ENCODE peak calls at places on chromosomes 3 and 15, in eight cellular contexts. D, T, F, P, W, A, Y and B are unnamed samples. For H3K4me1 and H3K36me3, the result is how much of the 10 kb centered on the place peaks cover.

GRCh38 chr3:72487078-72487765 is 361.0 kb downstream of the SHQ1 start:
- DNase-seq in F (peak), D (peak), A (peak), P (peak), Y (peak), T (peak), W (no peak), B (no peak)

GRCh38 chr15:40420071-40420713 is 14.6 kb downstream of the IVD start:
- DNase-seq in T (no peak), A (no peak), Y (no peak), F (no peak), W (no peak), P (no peak), D (no peak), B (no peak)

GRCh38 chr15:48059786-48060185 is 61.0 kb upstream of the SLC24A5 start:
- DNase-seq in P (no peak), A (peak), T (no peak), W (no peak), D (peak), F (peak), Y (peak), B (no peak)

GRCh38 chr15:26260517-26261133 is 397.5 kb upstream of the ATP10A start:
- DNase-seq in P (no peak), Y (no peak), W (peak), T (peak), D (no peak), F (no peak), A (no peak), B (no peak)

GRCh38 chr3:133855772-133856171 is 39.9 kb downstream of the RAB6B start:
- DNase-seq in T (no peak), F (no peak), A (no peak), D (peak), Y (no peak), W (no peak), P (no peak), B (no peak)

GRCh38 chr3:101266566-101266965 is 53.8 kb downstream of the IMPG2 start:
- DNase-seq in F (no peak), A (no peak), D (no peak), P (no peak), Y (no peak), W (no peak), T (no peak), B (no peak)

GRCh38 chr15:48358229-48358641 is 27.0 kb downstream of the DUT start:
- DNase-seq in W (peak), P (no peak), A (no peak), T (no peak), Y (no peak), F (no peak), D (peak), B (no peak)

GRCh38 chr3:101567528-101568317 is 6.1 kb downstream of the TRMT10C start:
- DNase-seq in W (no peak), Y (no peak), F (no peak), T (no peak), A (no peak), P (no peak), D (no peak), B (no peak)

GRCh38 chr15:53447053-53447574 is 312.3 kb downstream of the WDR72 start:
- DNase-seq in D (no peak), T (no peak), P (no peak), Y (no peak), A (no peak), W (no peak), F (no peak), B (no peak)

GRCh38 chr3:146598486-146598885 is 6.7 kb downstream of the PLSCR5 start:
- DNase-seq in D (no peak), F (no peak), Y (no peak), A (no peak), P (no peak), T (no peak), W (no peak), B (no peak)

GRCh38 chr3:197256836-197257444 is 41.5 kb downstream of the DLG1 start:
- DNase-seq in W (peak), P (peak), D (peak), T (peak), F (no peak), A (no peak), Y (no peak), B (peak)

GRCh38 chr3:22594990-22595389 is 608.1 kb upstream of the UBE2E2 start:
- DNase-seq in D (no peak), T (no peak), F (no peak), P (no peak), W (no peak), Y (no peak), A (no peak), B (no peak)

GRCh38 chr3:184691397-184692131 is 20.3 kb downstream of the MAGEF1 start:
- DNase-seq in T (no peak), W (no peak), P (no peak), A (no peak), Y (no peak), D (peak), F (peak), B (no peak)

GRCh38 chr15:55389276-55389631 is 18.9 kb downstream of the CCPG1 start:
- DNase-seq in D (no peak), A (no peak), P (no peak), W (no peak), T (no peak), Y (no peak), F (no peak), B (no peak)

GRCh38 chr3:40951636-40952035 is 247.7 kb upstream of the CTNNB1 start:
- DNase-seq in A (no peak), F (no peak), Y (no peak), D (peak), P (no peak), T (no peak), W (no peak), B (no peak)

GRCh38 chr15:64904189-64904588 is 7.5 kb upstream of the ANKDD1A start:
- DNase-seq in T (no peak), A (no peak), P (no peak), F (no peak), W (no peak), Y (no peak), D (no peak), B (no peak)

GRCh38 chr15:63503739-63504246 is 600 bp upstream of the USP3 start:
- DNase-seq in P (peak), D (peak), W (peak), A (no peak), F (peak), Y (peak), T (peak), B (peak)

GRCh38 chr3:197028711-197029510 is 706 bp downstream of the MELTF start:
- DNase-seq in P (peak), W (peak), Y (no peak), T (peak), A (peak), D (peak), F (no peak), B (no peak)

GRCh38 chr15:57550640-57551039 is 41.1 kb upstream of the MYZAP start:
- DNase-seq in D (no peak), P (peak), F (peak), Y (peak), W (no peak), A (no peak), T (peak), B (no peak)

DNA sequence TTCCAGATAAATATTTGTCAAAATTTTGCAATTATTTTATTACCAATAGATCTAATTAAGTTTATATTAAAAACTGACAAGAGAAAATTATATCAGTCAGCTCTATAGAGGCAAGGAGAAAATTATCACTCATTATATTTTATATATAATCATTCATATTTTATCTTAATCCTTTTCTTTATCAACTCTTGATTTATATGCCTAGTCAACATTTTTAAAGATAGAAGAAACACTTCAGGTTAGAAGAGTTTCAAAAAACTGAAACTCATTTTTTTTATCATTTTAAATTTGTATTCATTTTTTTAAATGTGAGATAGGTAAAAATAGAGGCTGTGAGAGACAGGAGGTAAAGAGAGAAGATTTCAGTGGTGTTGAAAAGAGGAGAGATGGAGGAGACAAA is 217.3 kb upstream of the P2RY1 start:
- DNase-seq in T (no peak), P (no peak), W (no peak), A (no peak), D (no peak), F (no peak), Y (no peak), B (no peak)
- H3K4me1 ChIP-seq in T (under half), P (under half), W (under half), A (under half), D (under half), F (under half), Y (under half), B (under half)

GRCh38 chr3:150094150-150094932 is 123.6 kb upstream of the PFN2 start:
- DNase-seq in D (no peak), W (no peak), F (no peak), A (no peak), Y (no peak), P (no peak), T (peak), B (no peak)

GRCh38 chr3:150091626-150092025 is 120.9 kb upstream of the PFN2 start:
- DNase-seq in T (no peak), D (no peak), P (no peak), F (no peak), Y (no peak), A (no peak), W (no peak), B (no peak)

GRCh38 chr3:150090006-150090405 is 119.3 kb upstream of the PFN2 start:
- DNase-seq in W (no peak), F (no peak), Y (no peak), A (no peak), D (no peak), P (no peak), T (no peak), B (no peak)

DNA sequence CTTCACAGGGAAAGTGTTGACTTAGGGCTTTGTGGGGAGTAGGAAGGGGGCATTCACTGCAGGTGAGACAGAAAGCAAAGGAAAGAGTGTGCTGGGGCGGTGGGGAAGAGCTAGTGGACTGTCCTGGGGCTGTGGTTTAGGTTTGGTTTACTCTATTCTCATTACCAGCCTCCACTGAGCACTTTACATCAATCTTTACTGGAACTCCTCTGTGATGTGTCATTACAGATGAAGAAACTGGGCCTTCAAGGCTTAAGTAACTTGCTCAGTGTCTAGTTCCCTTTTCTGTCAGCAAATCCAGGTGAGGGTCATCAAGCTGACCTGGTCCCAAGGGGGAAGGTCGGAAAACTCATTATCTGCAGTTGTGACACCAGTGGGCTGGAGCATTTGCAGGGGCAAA is 120.2 kb upstream of the PFN2 start:
- DNase-seq in T (no peak), P (no peak), W (no peak), A (no peak), D (no peak), Y (no peak), F (no peak), B (no peak)
- H3K27ac ChIP-seq in T (no peak), P (no peak), W (no peak), A (no peak), D (no peak), Y (no peak), F (no peak), B (no peak)

DNA sequence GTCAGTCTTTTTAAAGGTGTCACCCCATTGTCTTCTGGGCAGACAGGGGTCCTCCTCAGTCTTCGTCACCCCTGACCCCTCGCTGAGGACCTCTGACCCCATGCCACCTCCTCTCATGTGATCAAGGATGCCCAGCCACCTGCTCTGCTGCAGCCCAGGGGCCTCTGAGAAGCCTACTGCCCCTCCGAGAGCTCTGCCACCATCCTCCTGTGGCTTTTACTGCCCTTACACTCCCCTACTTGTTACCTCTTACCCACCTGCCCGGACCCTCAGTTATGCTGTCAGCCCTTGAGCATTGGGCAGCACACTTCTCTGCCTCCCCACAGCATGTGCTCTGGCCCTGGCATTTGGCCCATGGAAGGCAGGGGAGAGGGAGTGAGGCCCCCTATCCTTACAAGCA is 123.2 kb downstream of the LRRK1 start:
- DNase-seq in A (peak), F (peak), D (no peak), T (no peak), W (no peak), P (peak), Y (no peak), B (no peak)
- H3K36me3 ChIP-seq in A (under half), F (half or more), D (under half), T (under half), W (half or more), P (under half), Y (under half), B (under half)

GRCh38 chr3:112353365-112353764 is 20.4 kb downstream of the CD200 start:
- DNase-seq in W (no peak), Y (no peak), P (no peak), F (no peak), A (no peak), D (no peak), T (no peak), B (no peak)
- H3K4me1 ChIP-seq in W (under half), Y (under half), P (under half), F (under half), A (under half), D (under half), T (under half), B (under half)

DNA sequence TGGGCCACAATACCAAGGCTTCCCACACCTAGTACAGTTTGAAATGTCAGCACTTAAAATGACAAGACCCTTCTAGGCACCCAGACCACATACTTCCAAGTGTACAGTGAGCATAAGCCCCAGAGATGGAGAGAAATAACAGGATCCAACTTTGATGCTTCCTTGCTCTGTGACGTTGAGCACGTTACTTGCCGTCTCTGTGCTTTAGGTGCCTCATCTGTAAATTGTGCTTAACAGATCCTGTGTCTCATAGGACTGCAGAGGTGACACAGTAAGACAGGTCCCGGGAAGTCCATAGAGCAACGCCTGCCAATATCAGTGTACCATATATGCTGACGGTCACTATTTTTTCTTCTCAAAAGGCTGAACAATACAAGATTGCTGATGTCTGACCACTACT is 59.1 kb downstream of the LRIG1 start:
- DNase-seq in P (no peak), T (no peak), F (no peak), A (no peak), D (no peak), Y (no peak), W (no peak), B (no peak)
- H3K27ac ChIP-seq in P (peak), T (peak), F (peak), A (peak), D (peak), Y (peak), W (no peak), B (no peak)

GRCh38 chr15:29686079-29686425 is 136.2 kb downstream of the TJP1 start:
- DNase-seq in F (no peak), A (peak), P (no peak), Y (no peak), W (no peak), D (no peak), T (no peak), B (no peak)
- H3K36me3 ChIP-seq in F (under half), A (under half), P (under half), Y (under half), W (under half), D (under half), T (under half), B (under half)

DNA sequence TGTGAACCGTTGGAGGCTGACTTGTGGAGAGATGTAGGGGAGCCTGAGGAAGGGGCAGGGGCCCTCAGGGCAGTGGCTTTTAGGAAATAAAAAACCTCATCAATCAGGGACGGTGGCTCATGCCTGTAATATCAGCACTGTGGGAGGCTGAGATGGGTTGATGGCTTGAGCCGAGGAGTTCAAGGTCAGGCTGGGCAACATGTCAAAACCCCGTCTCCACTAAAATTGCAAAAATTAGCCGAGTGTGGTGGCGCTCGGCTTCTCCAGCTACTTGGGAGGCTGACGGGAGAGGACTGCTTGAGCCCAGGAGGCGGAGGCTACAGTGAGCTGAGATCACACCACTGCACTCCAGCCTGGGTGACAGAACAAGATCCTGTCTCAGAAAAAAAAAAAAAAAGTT is 7.6 kb downstream of the TTC23 start:
- DNase-seq in W (no peak), F (no peak), P (no peak), Y (no peak), D (no peak), A (no peak), T (no peak), B (no peak)
- H3K4me1 ChIP-seq in W (under half), F (under half), P (under half), Y (under half), D (under half), A (under half), T (under half), B (under half)

DNA sequence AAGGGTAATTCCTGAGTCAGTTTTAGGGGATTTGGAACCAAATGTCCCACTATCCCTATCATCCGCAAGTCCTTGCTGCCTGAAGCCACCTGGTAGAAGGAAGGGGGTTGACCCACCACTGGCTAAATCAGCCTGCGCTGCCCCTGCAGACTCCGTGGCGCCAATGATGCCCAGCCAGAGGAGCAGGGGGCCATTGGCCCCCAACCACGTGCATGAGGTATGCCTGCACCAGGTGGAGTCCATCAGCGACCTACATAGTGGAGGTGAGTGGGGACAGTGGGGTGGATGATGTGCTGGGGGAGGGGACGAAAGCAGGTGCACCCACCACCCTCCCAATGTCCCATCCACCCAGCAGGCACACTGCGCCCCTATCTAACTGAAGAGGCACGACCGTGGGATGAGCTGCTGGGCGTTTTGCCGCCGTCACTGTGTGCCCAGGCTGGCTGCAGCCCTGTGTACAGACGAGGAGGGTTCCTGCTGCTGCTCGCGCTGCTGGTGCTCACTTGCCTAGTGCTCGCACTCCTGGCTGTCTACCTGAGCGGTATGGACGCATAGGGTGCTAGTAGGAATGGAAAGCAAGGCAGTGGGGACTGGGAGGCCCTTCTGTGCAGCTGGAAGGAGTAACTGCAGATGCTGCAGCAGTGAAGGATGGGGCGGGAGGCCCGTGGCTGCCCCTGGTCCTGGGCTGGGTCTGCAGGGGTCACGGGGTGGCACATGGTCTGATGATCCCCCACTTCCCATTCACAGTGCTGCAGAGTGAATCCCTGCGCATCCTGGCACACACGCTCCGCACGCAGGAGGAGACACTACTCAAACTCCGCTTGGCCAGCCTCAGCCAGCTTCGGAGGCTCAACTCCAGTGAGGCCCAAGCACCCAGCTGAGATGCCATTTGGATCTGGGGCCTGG is 5.7 kb downstream of the IFRD2 start:
- DNase-seq in P (no peak), D (no peak), Y (no peak), F (no peak), W (no peak), T (no peak), A (no peak), B (no peak)
- H3K27ac ChIP-seq in P (no peak), D (peak), Y (no peak), F (no peak), W (no peak), T (no peak), A (no peak), B (no peak)

GRCh38 chr3:32709346-32709745 is 24.4 kb downstream of the CNOT10 start:
- DNase-seq in W (no peak), F (no peak), P (no peak), Y (no peak), A (no peak), D (no peak), T (no peak), B (no peak)

GRCh38 chr3:32705232-32705631 is 20.2 kb downstream of the CNOT10 start:
- DNase-seq in W (no peak), A (no peak), T (no peak), P (no peak), D (no peak), Y (no peak), F (no peak), B (no peak)

GRCh38 chr3:32708672-32709283 is 23.8 kb downstream of the CNOT10 start:
- DNase-seq in T (no peak), A (no peak), D (no peak), F (no peak), Y (no peak), P (no peak), W (no peak), B (no peak)

GRCh38 chr3:32707026-32707370 is 22.0 kb downstream of the CNOT10 start:
- DNase-seq in D (no peak), T (no peak), A (no peak), W (no peak), F (no peak), P (no peak), Y (no peak), B (no peak)

GRCh38 chr3:32706348-32707025 is 21.5 kb downstream of the CNOT10 start:
- DNase-seq in F (no peak), W (no peak), D (peak), P (no peak), T (no peak), A (no peak), Y (no peak), B (no peak)
- H3K36me3 ChIP-seq in F (under half), W (half or more), D (under half), P (under half), T (under half), A (under half), Y (under half), B (under half)